ENCODE peak calls at places on chromosome 11, in four cellular contexts. Z is H54, D is aorta, I is T-helper 2 cell. G is an unnamed sample.
A peak's percentile ranks its signal among the peaks of the same experiment; 100 is the strongest.

GRCh38 chr11:2306971-2307732 is 5.3 kb downstream of the TSPAN32 start:
- DNase-seq in Z (no peak), D (no peak), I (no peak), G (no peak)

GRCh38 chr11:5933116-5933515 is 8.9 kb upstream of the OR56A3 start:
- DNase-seq in Z (no peak), D (no peak), I (no peak), G (no peak)

GRCh38 chr11:43359432-43359818 is 705 bp downstream of the TTC17 start:
- DNase-seq in Z (no peak), D (no peak), I (no peak), G (no peak)

GRCh38 chr11:43376594-43376993 is 17.9 kb downstream of the TTC17 start:
- DNase-seq in Z (peak; percentile 16), D (no peak), I (no peak), G (no peak)

GRCh38 chr11:22193348-22194051 is 615 bp downstream of the ANO5 start:
- DNase-seq in Z (no peak), D (peak; percentile 41), I (no peak), G (peak; percentile 15)

GRCh38 chr11:2096001-2096918 is 42.9 kb downstream of the IGF2 start:
- DNase-seq in Z (no peak), D (no peak), I (no peak), G (no peak)

GRCh38 chr11:108474664-108475485 is 7.5 kb upstream of the C11orf65 start:
- DNase-seq in Z (no peak), D (no peak), I (no peak), G (no peak)

GRCh38 chr11:36123353-36124220 is 165.6 kb downstream of the COMMD9 start:
- DNase-seq in Z (no peak), D (peak; percentile 51), I (no peak), G (no peak)

GRCh38 chr11:32005786-32006406 is 85.0 kb upstream of the RCN1 start:
- DNase-seq in Z (peak; percentile 63), D (no peak), I (no peak), G (no peak)

GRCh38 chr11:123413636-123414035 is 16.4 kb upstream of the GRAMD1B start:
- DNase-seq in Z (no peak), D (no peak), I (no peak), G (no peak)